ENCODE peak calls at places on chromosomes 12 and 14, in nine cellular contexts. M is esophagus squamous epithelium, Z is uterus, B is body of pancreas, O is GM12878, I is IMR-90, W is A549, Y is tibial nerve, X is HepG2. F is an unnamed sample.

GRCh38 chr12:1457901-1458300 is 136.5 kb downstream of the FBXL14 start:
- DNase-seq in M (no peak), Z (no peak), B (no peak), O (no peak), I (peak; percentile 90), W (no peak), Y (no peak), X (no peak), F (no peak)

GRCh38 chr12:38555620-38556596 is 239.3 kb downstream of the ALG10B start:
- DNase-seq in M (no peak), Z (no peak), B (no peak), O (no peak), I (no peak), W (peak; percentile 5), Y (no peak), X (no peak), F (no peak)

GRCh38 chr14:31964490-31964889 is 112.6 kb upstream of the ARHGAP5 start:
- DNase-seq in M (no peak), Z (no peak), B (no peak), O (no peak), I (no peak), W (no peak), Y (no peak), X (no peak), F (no peak)

GRCh38 chr12:29732211-29732992 is 51.3 kb downstream of the TMTC1 start:
- DNase-seq in M (no peak), Z (no peak), B (no peak), O (no peak), I (no peak), W (no peak), Y (no peak), X (no peak), F (no peak)

GRCh38 chr12:1527789-1528188 is 66.6 kb downstream of the FBXL14 start:
- DNase-seq in M (no peak), Z (no peak), B (no peak), O (no peak), I (peak; percentile 92), W (no peak), Y (no peak), X (no peak), F (no peak)

GRCh38 chr14:76720382-76720813 is 40.9 kb upstream of the VASH1 start:
- DNase-seq in M (no peak), Z (peak; percentile 41), B (peak; percentile 24), O (peak; percentile 34), I (peak; percentile 38), W (no peak), Y (peak; percentile 54), X (peak; percentile 36), F (peak; percentile 82)

GRCh38 chr12:102959391-102959790 is 1.9 kb downstream of the ASCL1 start:
- DNase-seq in M (no peak), Z (no peak), B (no peak), O (no peak), I (no peak), W (no peak), Y (no peak), X (no peak), F (no peak)

GRCh38 chr14:52267501-52268190 is at the start of gene PTGDR:
- DNase-seq in M (no peak), Z (peak; percentile 43), B (no peak), O (no peak), I (no peak), W (no peak), Y (no peak), X (no peak), F (peak; percentile 35)

GRCh38 chr14:60647081-60647836 is 2.0 kb downstream of the SIX1 start:
- DNase-seq in M (no peak), Z (no peak), B (no peak), O (no peak), I (peak; percentile 69), W (peak; percentile 54), Y (no peak), X (peak; percentile 32), F (peak; percentile 86)

GRCh38 chr12:122082621-122083356 is 4.2 kb downstream of the MLXIP start:
- DNase-seq in M (no peak), Z (no peak), B (no peak), O (no peak), I (no peak), W (no peak), Y (no peak), X (no peak), F (no peak)

GRCh38 chr14:71403673-71404072 is 496.4 kb downstream of the PCNX1 start:
- DNase-seq in M (no peak), Z (no peak), B (no peak), O (peak; percentile 42), I (peak; percentile 44), W (peak; percentile 20), Y (no peak), X (peak; percentile 39), F (no peak)

GRCh38 chr14:71397371-71397770 is 490.1 kb downstream of the PCNX1 start:
- DNase-seq in M (no peak), Z (no peak), B (no peak), O (no peak), I (no peak), W (no peak), Y (no peak), X (no peak), F (no peak)

GRCh38 chr14:71398450-71398849 is 491.2 kb downstream of the PCNX1 start:
- DNase-seq in M (no peak), Z (no peak), B (no peak), O (peak; percentile 15), I (no peak), W (no peak), Y (no peak), X (no peak), F (no peak)

GRCh38 chr14:71399057-71399487 is 491.8 kb downstream of the PCNX1 start:
- DNase-seq in M (no peak), Z (no peak), B (no peak), O (peak; percentile 83), I (peak; percentile 33), W (no peak), Y (no peak), X (no peak), F (no peak)

GRCh38 chr14:71400821-71401447 is 493.7 kb downstream of the PCNX1 start:
- DNase-seq in M (no peak), Z (no peak), B (no peak), O (peak; percentile 40), I (peak; percentile 29), W (no peak), Y (no peak), X (no peak), F (no peak)
- TF ChIP-seq POLR2A in M (no peak), Z (no peak), B (no peak), O (peak; percentile 30), I (no peak), W (no peak), Y (no peak), X (no peak), F (no peak)

GRCh38 chr14:102737402-102738372 is 39.6 kb upstream of the TRAF3 start:
- DNase-seq in M (no peak), Z (no peak), B (no peak), O (no peak), I (no peak), W (no peak), Y (no peak), X (no peak), F (peak; percentile 36)
- TF ChIP-seq POLR2A in M (no peak), Z (no peak), B (no peak), O (no peak), I (no peak), W (no peak), Y (no peak), X (no peak), F (no peak)

DNA sequence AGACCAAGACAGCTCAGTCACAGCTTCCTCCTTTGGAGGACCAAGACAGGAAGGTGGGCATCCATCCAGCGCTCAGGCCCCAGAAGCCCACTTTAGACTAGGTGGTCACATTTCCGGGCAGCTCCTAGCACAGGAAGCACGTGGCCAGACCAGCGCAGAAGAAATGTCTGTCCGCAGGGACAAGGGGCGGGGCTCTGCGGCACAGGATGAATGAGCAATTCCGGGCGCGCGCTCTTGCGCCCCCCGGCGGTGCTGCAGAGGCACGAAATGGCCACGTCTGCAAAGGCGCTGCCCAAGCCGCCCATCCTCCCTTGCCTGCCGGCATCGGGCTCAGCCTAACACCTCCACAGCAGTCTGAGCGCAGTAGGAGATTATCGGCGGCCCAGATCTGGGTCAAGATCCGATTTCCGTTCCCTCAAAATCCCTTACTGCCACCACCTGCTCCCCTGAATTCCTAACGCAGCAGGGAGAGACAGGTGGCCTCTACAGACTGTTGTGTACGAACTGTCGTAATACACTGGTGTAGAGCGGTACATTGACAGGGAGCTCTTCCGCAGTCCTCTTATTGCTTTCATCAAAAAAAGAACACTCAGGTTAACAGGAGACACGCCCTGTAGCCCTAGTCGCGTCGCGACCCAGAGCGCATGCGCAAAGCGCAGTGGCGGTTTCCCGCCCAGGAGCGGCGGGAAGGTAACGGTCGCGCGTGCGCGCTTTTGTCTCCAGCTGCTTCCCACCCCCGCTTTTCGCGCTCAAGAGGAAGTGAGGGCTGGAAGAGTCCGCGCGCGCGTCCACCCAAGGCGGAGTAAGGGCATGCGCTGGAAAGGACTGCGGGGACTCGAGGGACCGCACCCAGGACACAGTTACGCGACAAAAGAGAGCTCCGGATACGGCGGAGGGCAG is 794 bp downstream of the TUBA1B start:
- DNase-seq in M (peak; percentile 65), Z (peak; percentile 94), B (peak; percentile 93), O (peak; percentile 90), I (peak; percentile 93), W (peak; percentile 96), Y (peak; percentile 84), X (peak; percentile 85), F (peak; percentile 96)
- TF ChIP-seq POLR2A in M (peak; percentile 53), Z (peak; percentile 79), B (no peak), O (peak; percentile 84), I (peak; percentile 81), W (peak; percentile 44), Y (no peak), X (peak; percentile 76), F (no peak)

GRCh38 chr12:106138646-106139421 is at the start of gene NUAK1:
- DNase-seq in M (no peak), Z (peak; percentile 70), B (peak; percentile 68), O (no peak), I (peak; percentile 45), W (peak; percentile 79), Y (no peak), X (no peak), F (peak; percentile 88)

GRCh38 chr12:106141003-106141402 is 2.2 kb upstream of the NUAK1 start:
- DNase-seq in M (no peak), Z (no peak), B (no peak), O (no peak), I (no peak), W (no peak), Y (no peak), X (no peak), F (no peak)

GRCh38 chr12:106140223-106140986 is 1.7 kb upstream of the NUAK1 start:
- DNase-seq in M (no peak), Z (no peak), B (peak; percentile 24), O (no peak), I (no peak), W (no peak), Y (no peak), X (no peak), F (peak; percentile 65)

GRCh38 chr12:106138279-106138645 is 492 bp downstream of the NUAK1 start:
- DNase-seq in M (no peak), Z (peak; percentile 35), B (peak; percentile 23), O (no peak), I (no peak), W (no peak), Y (no peak), X (no peak), F (no peak)

GRCh38 chr12:106139422-106140141 is 828 bp upstream of the NUAK1 start:
- DNase-seq in M (no peak), Z (peak; percentile 76), B (peak; percentile 86), O (no peak), I (peak; percentile 66), W (peak; percentile 89), Y (peak; percentile 39), X (peak; percentile 52), F (peak; percentile 87)
- TF ChIP-seq POLR2A in M (no peak), Z (peak; percentile 28), B (peak; percentile 78), O (no peak), I (no peak), W (peak; percentile 35), Y (no peak), X (no peak), F (peak; percentile 77)